ENCODE peak calls at places on chromosomes 11 and 22, in seven cellular contexts. O is GM19239, Z is suprapubic skin, E is stromal cell of bone marrow, J is pons, A is GDM1, T is Calu3. H is an unnamed sample.

GRCh38 chr11:124893781-124894401 is 3.8 kb downstream of the ROBO4 start:
- DNase-seq in O (no peak), Z (no peak), E (no peak), J (no peak), A (no peak), T (no peak), H (no peak)

GRCh38 chr22:31241200-31241599 is 29.1 kb downstream of the LIMK2 start:
- DNase-seq in O (no peak), Z (no peak), E (no peak), J (no peak), A (no peak), T (peak; percentile 26), H (peak; percentile 67)

GRCh38 chr11:103894034-103894433 is 142.4 kb upstream of the DDI1 start:
- DNase-seq in O (no peak), Z (no peak), E (no peak), J (no peak), A (no peak), T (no peak), H (no peak)

GRCh38 chr11:32056445-32056844 is 34.4 kb upstream of the RCN1 start:
- DNase-seq in O (no peak), Z (no peak), E (peak; percentile 59), J (no peak), A (peak; percentile 54), T (no peak), H (peak; percentile 53)

GRCh38 chr11:120746836-120747609 is 235.5 kb downstream of the GRIK4 start:
- DNase-seq in O (no peak), Z (no peak), E (no peak), J (no peak), A (no peak), T (no peak), H (no peak)

GRCh38 chr11:62324738-62325556 is 12.3 kb upstream of the ASRGL1 start:
- DNase-seq in O (no peak), Z (no peak), E (peak; percentile 9), J (peak; percentile 17), A (peak; percentile 57), T (no peak), H (peak; percentile 46)

GRCh38 chr11:20113147-20113435 is 47.2 kb downstream of the DBX1 start:
- DNase-seq in O (no peak), Z (no peak), E (no peak), J (no peak), A (no peak), T (no peak), H (no peak)

GRCh38 chr11:8699903-8700302 is 17.3 kb downstream of the RPL27A start:
- DNase-seq in O (no peak), Z (no peak), E (no peak), J (peak; percentile 85), A (no peak), T (peak; percentile 79), H (peak; percentile 77)

GRCh38 chr11:86787651-86788050 is 12.7 kb upstream of the PRSS23 start:
- DNase-seq in O (no peak), Z (no peak), E (no peak), J (no peak), A (no peak), T (no peak), H (no peak)

GRCh38 chr11:122036022-122036421 is 80.0 kb downstream of the BLID start:
- DNase-seq in O (no peak), Z (no peak), E (peak; percentile 63), J (no peak), A (no peak), T (no peak), H (peak; percentile 30)

GRCh38 chr11:86637976-86638375 is 34.4 kb downstream of the ME3 start:
- DNase-seq in O (no peak), Z (no peak), E (no peak), J (no peak), A (peak; percentile 9), T (no peak), H (peak; percentile 49)

GRCh38 chr11:33724644-33725035 is 11.6 kb downstream of the CD59 start:
- DNase-seq in O (no peak), Z (peak; percentile 78), E (peak; percentile 68), J (peak; percentile 84), A (peak; percentile 18), T (no peak), H (peak; percentile 45)

GRCh38 chr22:34800265-34800664 is 265.7 kb upstream of the ISX start:
- DNase-seq in O (no peak), Z (no peak), E (peak; percentile 37), J (no peak), A (no peak), T (no peak), H (no peak)

GRCh38 chr11:93329936-93330445 is 551 bp upstream of the DEUP1 start:
- DNase-seq in O (no peak), Z (no peak), E (no peak), J (peak; percentile 7), A (no peak), T (no peak), H (no peak)

GRCh38 chr11:2156416-2157182 is 4.4 kb downstream of the INS start:
- DNase-seq in O (peak; percentile 83), Z (peak; percentile 80), E (no peak), J (peak; percentile 15), A (peak; percentile 29), T (peak; percentile 87), H (peak; percentile 69)

GRCh38 chr11:6219359-6219758 is 14.0 kb downstream of the C11orf42 start:
- DNase-seq in O (no peak), Z (no peak), E (peak; percentile 98), J (no peak), A (no peak), T (no peak), H (peak; percentile 85)

GRCh38 chr22:37739000-37739399 is 42.2 kb downstream of the TRIOBP start:
- DNase-seq in O (no peak), Z (no peak), E (peak; percentile 34), J (no peak), A (no peak), T (no peak), H (no peak)